ENCODE peak calls at places on chromosomes 11 and 22, in six cellular contexts. N, F, O, J, Z and Y are unnamed samples.
A peak's percentile ranks its signal among the peaks of the same experiment; 100 is the strongest.

GRCh38 chr11:116500002-116500832 is 272.6 kb downstream of the BUD13 start:
- DNase-seq in N (no peak), F (no peak), O (no peak), J (no peak), Z (no peak), Y (no peak)

GRCh38 chr22:22450343-22450839 is 58.2 kb downstream of the ZNF280B start:
- DNase-seq in N (no peak), F (peak; percentile 65), O (no peak), J (no peak), Z (no peak), Y (peak; percentile 45)

GRCh38 chr11:122235615-122236014 is 119.6 kb upstream of the BLID start:
- DNase-seq in N (peak; percentile 84), F (peak; percentile 86), O (peak; percentile 12), J (peak; percentile 13), Z (no peak), Y (no peak)

GRCh38 chr11:129115652-129116585 is 76.2 kb downstream of the ARHGAP32 start:
- DNase-seq in N (no peak), F (no peak), O (no peak), J (peak; percentile 51), Z (no peak), Y (no peak)

GRCh38 chr11:27084407-27084985 is 43.9 kb downstream of the BBOX1 start:
- DNase-seq in N (no peak), F (no peak), O (peak; percentile 2), J (peak; percentile 61), Z (no peak), Y (no peak)

GRCh38 chr22:16845465-16845864 is 20.3 kb upstream of the XKR3 start:
- DNase-seq in N (no peak), F (no peak), O (no peak), J (no peak), Z (no peak), Y (no peak)

GRCh38 chr11:61021661-61022212 is 50.3 kb downstream of the CD6 start:
- DNase-seq in N (peak; percentile 62), F (peak; percentile 64), O (no peak), J (no peak), Z (peak; percentile 32), Y (no peak)

GRCh38 chr11:130165601-130166456 is 6.2 kb downstream of the ST14 start:
- DNase-seq in N (no peak), F (no peak), O (no peak), J (no peak), Z (no peak), Y (no peak)

GRCh38 chr11:120303004-120303637 is 22.0 kb upstream of the TLCD5 start:
- DNase-seq in N (peak; percentile 68), F (peak; percentile 79), O (peak; percentile 87), J (peak; percentile 71), Z (peak; percentile 60), Y (peak; percentile 51)

GRCh38 chr22:30573594-30574094 is 821 bp downstream of the GAL3ST1 start:
- DNase-seq in N (peak; percentile 45), F (no peak), O (no peak), J (no peak), Z (no peak), Y (no peak)

GRCh38 chr22:40567626-40568328 is 68.7 kb downstream of the MRTFA start:
- DNase-seq in N (no peak), F (no peak), O (no peak), J (no peak), Z (no peak), Y (no peak)

DNA sequence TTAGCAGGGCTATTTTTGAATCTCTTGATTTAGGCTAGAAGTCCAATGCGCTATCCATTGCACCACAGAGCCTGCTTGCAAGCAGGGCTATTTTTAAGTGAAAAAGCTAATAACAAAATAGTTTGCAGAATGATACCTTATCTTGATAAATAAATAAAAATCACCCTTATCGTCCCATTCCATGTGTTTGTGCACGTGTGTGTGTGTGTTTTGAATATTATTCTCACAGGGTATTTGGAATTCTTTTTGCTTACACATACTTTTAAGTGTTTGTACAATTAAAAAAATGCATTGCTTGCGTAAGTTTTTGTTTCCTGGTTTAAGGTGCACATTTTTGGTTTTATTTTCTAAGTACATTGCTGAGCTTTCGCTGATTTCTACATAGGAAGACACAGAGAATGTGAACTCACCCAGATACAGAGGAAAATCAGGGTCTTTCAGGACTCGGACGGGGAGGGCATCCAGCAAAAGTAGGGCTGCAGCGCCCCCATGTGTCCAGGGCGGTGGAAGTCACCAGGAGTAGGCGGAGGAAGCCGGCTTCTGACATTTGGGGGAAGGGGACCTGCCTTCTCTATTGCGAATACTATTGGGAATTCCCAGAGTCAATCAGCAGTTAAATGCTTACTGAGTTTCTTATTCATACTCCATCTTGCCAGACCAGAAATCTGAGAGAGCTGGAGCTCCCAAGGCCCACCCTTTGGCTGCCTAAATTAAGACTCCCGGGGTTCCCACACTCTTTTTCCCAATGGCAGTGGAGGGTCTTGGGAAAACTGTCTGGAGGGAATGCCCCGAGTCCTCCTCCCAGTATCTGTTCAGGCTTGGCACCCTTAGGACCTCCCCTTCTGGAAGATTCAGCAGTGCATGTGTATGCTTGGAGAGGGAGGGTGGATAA is 27.2 kb downstream of the SLC1A2 start:
- DNase-seq in N (peak; percentile 88), F (peak; percentile 85), O (peak; percentile 87), J (peak; percentile 54), Z (peak; percentile 68), Y (peak; percentile 83)
- H3K4me3 ChIP-seq in N (no peak overlapping the region), F (no peak overlapping the region), O (no peak overlapping the region), J (no peak overlapping the region), Z (no peak overlapping the region), Y (no peak overlapping the region)

GRCh38 chr11:111748035-111748804 is 18.0 kb downstream of the PPP2R1B start:
- DNase-seq in N (no peak), F (no peak), O (no peak), J (no peak), Z (no peak), Y (no peak)

GRCh38 chr11:111749646-111750045 is 16.5 kb downstream of the PPP2R1B start:
- DNase-seq in N (no peak), F (no peak), O (no peak), J (no peak), Z (no peak), Y (no peak)

GRCh38 chr11:111743700-111744099 is 22.5 kb downstream of the PPP2R1B start:
- DNase-seq in N (no peak), F (no peak), O (no peak), J (no peak), Z (no peak), Y (no peak)

DNA sequence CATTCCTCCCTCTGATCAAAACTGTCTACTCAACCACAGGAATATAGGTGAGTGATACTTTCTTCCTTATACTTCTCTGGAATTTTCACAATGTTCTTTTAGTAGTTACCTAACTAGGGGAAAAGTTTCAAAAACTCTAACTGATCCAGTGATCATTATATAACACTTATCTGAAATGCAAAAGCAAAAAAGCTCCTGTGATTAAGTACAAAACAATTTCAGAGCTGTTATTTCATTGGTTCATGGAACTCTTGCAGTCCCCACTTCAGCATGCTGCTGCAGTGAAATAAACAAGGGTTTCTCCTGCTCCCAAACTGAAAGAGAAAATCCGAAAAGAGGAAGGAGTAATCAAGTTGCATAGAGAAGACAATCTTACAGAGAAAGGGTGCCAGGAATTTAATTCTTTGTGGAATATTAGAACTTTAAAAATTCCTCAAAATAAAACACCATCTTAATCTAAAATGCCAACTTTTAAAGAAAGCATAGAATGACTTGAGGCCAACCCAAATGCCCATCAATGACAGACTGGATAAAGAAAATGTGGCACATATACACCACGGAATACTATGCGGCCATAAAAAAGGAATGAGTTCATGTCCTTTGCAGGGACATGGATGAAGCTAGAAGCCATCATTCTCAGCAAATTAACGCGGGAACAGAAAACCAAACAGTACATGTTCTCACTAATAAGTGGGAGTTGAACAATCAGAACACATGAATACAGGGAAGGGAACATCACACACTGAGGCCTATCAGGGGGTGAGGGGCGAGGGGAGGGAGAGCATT is 20.3 kb downstream of the PPP2R1B start:
- DNase-seq in N (no peak), F (no peak), O (no peak), J (no peak), Z (no peak), Y (no peak)
- H3K27ac ChIP-seq in N (no peak overlapping the region), F (peak overlapping the region; percentile 64), O (no peak overlapping the region), J (peak overlapping the region; percentile 43), Z (no peak overlapping the region), Y (no peak overlapping the region)

GRCh38 chr11:65917434-65918210 is 1.2 kb downstream of the C11orf68 start:
- DNase-seq in N (peak; percentile 68), F (no peak), O (no peak), J (no peak), Z (no peak), Y (no peak)

GRCh38 chr11:65916391-65916790 is 2.5 kb downstream of the C11orf68 start:
- DNase-seq in N (no peak), F (no peak), O (no peak), J (no peak), Z (no peak), Y (no peak)

GRCh38 chr11:65917077-65917433 is 1.8 kb downstream of the C11orf68 start:
- DNase-seq in N (no peak), F (no peak), O (no peak), J (no peak), Z (no peak), Y (no peak)

GRCh38 chr11:65915101-65915820 is 3.6 kb downstream of the C11orf68 start:
- DNase-seq in N (no peak), F (no peak), O (no peak), J (no peak), Z (no peak), Y (no peak)

DNA sequence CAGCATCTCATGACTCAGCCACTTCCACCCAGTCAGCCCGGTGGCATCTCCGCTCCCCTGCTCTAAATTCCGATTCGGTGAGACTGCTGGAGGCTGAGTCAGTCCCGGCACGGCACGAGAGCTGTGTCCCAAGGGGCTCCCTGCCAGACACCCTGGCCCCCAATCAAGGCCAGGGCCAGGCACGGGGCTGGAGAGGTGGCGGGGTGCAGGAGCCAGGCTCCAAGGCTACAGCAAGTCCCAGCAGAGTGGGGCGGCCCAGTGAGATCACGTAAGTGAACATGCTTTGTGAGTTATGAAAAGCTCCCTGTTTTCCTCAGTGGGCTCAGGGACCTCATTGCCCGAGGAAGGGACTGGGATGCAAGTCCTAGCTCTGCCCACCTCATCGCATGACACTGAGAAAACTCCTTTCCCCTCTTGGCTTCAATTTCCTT is 3.0 kb downstream of the C11orf68 start:
- DNase-seq in N (peak; percentile 96), F (peak; percentile 97), O (no peak), J (peak; percentile 94), Z (peak; percentile 44), Y (peak; percentile 63)
- H3K4me3 ChIP-seq in N (peak overlapping the region; percentile 100), F (no peak overlapping the region), O (no peak overlapping the region), J (peak overlapping the region; percentile 9), Z (no peak overlapping the region), Y (no peak overlapping the region)

GRCh38 chr22:42993651-42994275 is 21.2 kb downstream of the PACSIN2 start:
- DNase-seq in N (no peak), F (peak; percentile 63), O (no peak), J (no peak), Z (peak; percentile 55), Y (no peak)
- H3K27ac ChIP-seq in N (no peak overlapping the region), F (peak overlapping the region; percentile 93), O (no peak overlapping the region), J (peak overlapping the region; percentile 31), Z (peak overlapping the region; percentile 96), Y (no peak overlapping the region)

GRCh38 chr11:105377870-105378269 is 232.0 kb upstream of the GRIA4 start:
- DNase-seq in N (no peak), F (no peak), O (no peak), J (no peak), Z (no peak), Y (no peak)
- H3K4me3 ChIP-seq in N (no peak overlapping the region), F (no peak overlapping the region), O (no peak overlapping the region), J (no peak overlapping the region), Z (no peak overlapping the region), Y (no peak overlapping the region)

GRCh38 chr11:68159665-68160064 is 38.5 kb upstream of the CHKA start:
- DNase-seq in N (no peak), F (no peak), O (no peak), J (no peak), Z (no peak), Y (no peak)
- H3K27ac ChIP-seq in N (no peak overlapping the region), F (no peak overlapping the region), O (no peak overlapping the region), J (no peak overlapping the region), Z (no peak overlapping the region), Y (no peak overlapping the region)